ENCODE peak calls at places on chromosomes 12 and 14, in five cellular contexts. One of them, this sample, is unnamed.
A peak's percentile ranks its signal among the peaks of the same experiment; 100 is the strongest.

GRCh38 chr14:72678360-72678759 is 215.5 kb downstream of the DPF3 start:
- DNase-seq in MM.1S: no peak
- DNase-seq in K562: no peak
- DNase-seq in neuronal stem cell: no peak
- DNase-seq in HepG2: no peak
- DNase-seq in this sample: no peak

GRCh38 chr12:14841761-14842160 is 1.6 kb downstream of the ART4 start:
- DNase-seq in HepG2: peak; percentile 85
- DNase-seq in MM.1S: no peak
- DNase-seq in neuronal stem cell: no peak
- DNase-seq in K562: no peak
- DNase-seq in this sample: peak; percentile 27

GRCh38 chr12:109654357-109654756 is 59.3 kb upstream of the FAM222A start:
- DNase-seq in K562: no peak
- DNase-seq in HepG2: no peak
- DNase-seq in neuronal stem cell: no peak
- DNase-seq in MM.1S: no peak
- DNase-seq in this sample: no peak

GRCh38 chr14:64734990-64735389 is 30.8 kb downstream of the PLEKHG3 start:
- DNase-seq in HepG2: no peak
- DNase-seq in K562: no peak
- DNase-seq in neuronal stem cell: no peak
- DNase-seq in MM.1S: no peak
- DNase-seq in this sample: no peak

GRCh38 chr12:40033260-40033649 is 72.6 kb downstream of the SLC2A13 start:
- DNase-seq in K562: no peak
- DNase-seq in neuronal stem cell: no peak
- DNase-seq in MM.1S: peak; percentile 48
- DNase-seq in HepG2: no peak
- DNase-seq in this sample: no peak

GRCh38 chr12:65728913-65729793 is 95.1 kb upstream of the HMGA2 start:
- DNase-seq in HepG2: no peak
- DNase-seq in neuronal stem cell: peak; percentile 18
- DNase-seq in MM.1S: no peak
- DNase-seq in K562: no peak
- DNase-seq in this sample: peak; percentile 57

GRCh38 chr12:67222302-67222701 is 46.9 kb upstream of the CAND1 start:
- DNase-seq in MM.1S: no peak
- DNase-seq in K562: peak; percentile 8
- DNase-seq in HepG2: no peak
- DNase-seq in neuronal stem cell: no peak
- DNase-seq in this sample: peak; percentile 23

GRCh38 chr14:32226051-32226450 is 23.0 kb upstream of the RNU6-8 start:
- DNase-seq in HepG2: no peak
- DNase-seq in neuronal stem cell: no peak
- DNase-seq in K562: no peak
- DNase-seq in MM.1S: no peak
- DNase-seq in this sample: no peak

GRCh38 chr14:75030147-75030546 is 21.1 kb downstream of the MLH3 start:
- DNase-seq in MM.1S: no peak
- DNase-seq in HepG2: no peak
- DNase-seq in neuronal stem cell: no peak
- DNase-seq in K562: no peak
- DNase-seq in this sample: no peak

GRCh38 chr14:79111963-79112362 is 941.8 kb downstream of the NRXN3 start:
- DNase-seq in K562: no peak
- DNase-seq in HepG2: no peak
- DNase-seq in neuronal stem cell: no peak
- DNase-seq in MM.1S: no peak
- DNase-seq in this sample: no peak

GRCh38 chr12:75699728-75700496 is 188.5 kb upstream of the KRR1 start:
- DNase-seq in HepG2: no peak
- DNase-seq in K562: no peak
- DNase-seq in MM.1S: no peak
- DNase-seq in neuronal stem cell: no peak
- DNase-seq in this sample: no peak

GRCh38 chr12:120422892-120423456 is 14.9 kb upstream of the COX6A1 start:
- DNase-seq in HepG2: no peak
- DNase-seq in K562: peak; percentile 5
- DNase-seq in MM.1S: no peak
- DNase-seq in neuronal stem cell: no peak
- DNase-seq in this sample: no peak

GRCh38 chr12:111448831-111449790 is 43.4 kb downstream of the SH2B3 start:
- DNase-seq in MM.1S: no peak
- DNase-seq in K562: no peak
- DNase-seq in neuronal stem cell: no peak
- DNase-seq in HepG2: no peak
- DNase-seq in this sample: no peak

GRCh38 chr12:110371408-110372055 is 32.0 kb downstream of the ANAPC7 start:
- DNase-seq in neuronal stem cell: no peak
- DNase-seq in K562: no peak
- DNase-seq in HepG2: no peak
- DNase-seq in MM.1S: no peak
- DNase-seq in this sample: no peak

GRCh38 chr14:76844223-76844622 is 18.0 kb downstream of the LRRC74A start:
- DNase-seq in K562: no peak
- DNase-seq in neuronal stem cell: no peak
- DNase-seq in HepG2: no peak
- DNase-seq in MM.1S: no peak
- DNase-seq in this sample: no peak

DNA sequence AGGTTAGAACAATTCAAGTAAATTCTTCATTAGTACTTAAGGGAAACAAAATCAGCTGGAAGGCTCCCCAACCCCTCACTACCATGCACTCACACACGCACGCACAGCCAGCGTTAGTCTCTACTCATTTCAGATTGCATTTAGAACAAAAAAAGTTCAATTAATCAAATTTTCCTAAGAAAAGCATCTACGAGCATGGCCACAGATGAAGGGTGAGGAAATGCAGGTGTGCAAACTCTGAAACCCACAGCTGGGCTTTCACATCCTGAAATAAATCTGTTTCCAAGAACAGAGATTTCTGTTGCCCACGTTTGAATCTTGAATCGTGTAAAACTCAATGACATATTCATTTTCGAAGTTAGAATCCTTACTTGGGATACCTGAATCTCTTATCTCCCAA is 62.6 kb downstream of the SEL1L start:
- DNase-seq in MM.1S: peak; percentile 80
- DNase-seq in HepG2: no peak
- DNase-seq in neuronal stem cell: no peak
- DNase-seq in K562: no peak
- DNase-seq in this sample: no peak
- H3K9ac ChIP-seq in MM.1S: peak overlapping the region; percentile 78
- H3K9ac ChIP-seq in HepG2: no peak overlapping the region
- H3K9ac ChIP-seq in neuronal stem cell: no peak overlapping the region
- H3K9ac ChIP-seq in K562: no peak overlapping the region
- H3K9ac ChIP-seq in this sample: no peak overlapping the region

GRCh38 chr14:58133739-58134138 is 18.3 kb downstream of the ARMH4 start:
- DNase-seq in neuronal stem cell: no peak
- DNase-seq in MM.1S: no peak
- DNase-seq in HepG2: no peak
- DNase-seq in K562: no peak
- DNase-seq in this sample: no peak
- H3K9ac ChIP-seq in neuronal stem cell: no peak overlapping the region
- H3K9ac ChIP-seq in MM.1S: no peak overlapping the region
- H3K9ac ChIP-seq in HepG2: no peak overlapping the region
- H3K9ac ChIP-seq in K562: no peak overlapping the region
- H3K9ac ChIP-seq in this sample: no peak overlapping the region

GRCh38 chr12:126343352-126343751 is 1278.1 kb downstream of the AACS start:
- DNase-seq in K562: no peak
- DNase-seq in MM.1S: no peak
- DNase-seq in neuronal stem cell: no peak
- DNase-seq in HepG2: no peak
- DNase-seq in this sample: no peak

GRCh38 chr12:126337556-126337955 is 1272.3 kb downstream of the AACS start:
- DNase-seq in HepG2: no peak
- DNase-seq in neuronal stem cell: no peak
- DNase-seq in MM.1S: peak; percentile 27
- DNase-seq in K562: no peak
- DNase-seq in this sample: no peak

GRCh38 chr12:126342866-126343265 is 1277.6 kb downstream of the AACS start:
- DNase-seq in HepG2: no peak
- DNase-seq in neuronal stem cell: no peak
- DNase-seq in K562: no peak
- DNase-seq in MM.1S: no peak
- DNase-seq in this sample: no peak

DNA sequence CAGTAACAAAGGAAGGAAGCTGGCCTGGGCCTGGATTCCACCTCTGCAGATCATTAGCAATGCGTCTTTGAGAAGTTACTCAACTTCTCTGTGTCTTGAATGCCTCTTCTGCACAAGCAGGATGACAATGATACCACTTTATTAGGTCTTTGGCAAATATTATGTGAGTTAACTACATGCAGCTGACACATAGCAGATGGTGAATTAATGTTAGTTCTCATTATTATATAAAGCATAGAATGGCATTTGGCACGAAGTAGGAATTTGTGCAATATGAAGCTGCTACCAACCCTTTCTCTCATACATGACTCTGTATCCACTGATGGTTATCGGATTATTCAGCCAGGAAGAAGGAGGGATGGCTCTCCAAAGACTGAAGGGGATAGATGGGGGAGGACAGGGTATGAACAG is 1272.8 kb downstream of the AACS start:
- DNase-seq in MM.1S: no peak
- DNase-seq in HepG2: no peak
- DNase-seq in neuronal stem cell: no peak
- DNase-seq in K562: no peak
- DNase-seq in this sample: no peak
- H3K9ac ChIP-seq in MM.1S: no peak overlapping the region
- H3K9ac ChIP-seq in HepG2: no peak overlapping the region
- H3K9ac ChIP-seq in neuronal stem cell: no peak overlapping the region
- H3K9ac ChIP-seq in K562: no peak overlapping the region
- H3K9ac ChIP-seq in this sample: no peak overlapping the region

DNA sequence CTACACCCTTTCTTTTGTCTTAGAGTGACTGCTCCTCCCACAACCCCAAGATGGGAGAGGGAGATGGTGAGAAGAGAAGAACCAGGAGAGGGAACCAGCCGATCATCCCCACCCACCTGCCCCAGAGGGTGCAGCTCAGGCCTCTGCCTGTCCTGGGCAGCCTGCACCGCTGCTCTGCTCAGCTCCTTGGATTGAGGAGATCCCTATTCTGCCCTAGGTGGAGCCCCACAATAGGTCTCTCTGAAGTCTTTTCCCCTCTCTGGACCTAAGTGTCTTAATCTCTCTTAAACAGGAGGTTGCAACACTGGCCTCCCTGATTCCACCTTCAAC is 2.2 kb downstream of the ANKRD33 start:
- DNase-seq in K562: no peak
- DNase-seq in neuronal stem cell: no peak
- DNase-seq in HepG2: no peak
- DNase-seq in MM.1S: no peak
- DNase-seq in this sample: no peak
- H3K9ac ChIP-seq in K562: peak overlapping the region; percentile 21
- H3K9ac ChIP-seq in neuronal stem cell: no peak overlapping the region
- H3K9ac ChIP-seq in HepG2: no peak overlapping the region
- H3K9ac ChIP-seq in MM.1S: no peak overlapping the region
- H3K9ac ChIP-seq in this sample: no peak overlapping the region

GRCh38 chr12:49358548-49359141 is 8.6 kb upstream of the SPATS2 start:
- DNase-seq in MM.1S: peak; percentile 76
- DNase-seq in neuronal stem cell: peak; percentile 79
- DNase-seq in K562: peak; percentile 70
- DNase-seq in HepG2: peak; percentile 72
- DNase-seq in this sample: no peak

GRCh38 chr12:49357099-49357678 is 10.1 kb upstream of the SPATS2 start:
- DNase-seq in MM.1S: peak; percentile 51
- DNase-seq in HepG2: no peak
- DNase-seq in neuronal stem cell: no peak
- DNase-seq in K562: no peak
- DNase-seq in this sample: no peak

GRCh38 chr12:49355913-49356312 is 9.2 kb downstream of the DNAJC22 start:
- DNase-seq in neuronal stem cell: no peak
- DNase-seq in K562: no peak
- DNase-seq in HepG2: no peak
- DNase-seq in MM.1S: no peak
- DNase-seq in this sample: no peak

GRCh38 chr12:49362077-49362476 is 5.2 kb upstream of the SPATS2 start:
- DNase-seq in neuronal stem cell: no peak
- DNase-seq in K562: no peak
- DNase-seq in MM.1S: no peak
- DNase-seq in HepG2: no peak
- DNase-seq in this sample: no peak

GRCh38 chr12:49359671-49360070 is 7.6 kb upstream of the SPATS2 start:
- DNase-seq in neuronal stem cell: no peak
- DNase-seq in K562: no peak
- DNase-seq in HepG2: no peak
- DNase-seq in MM.1S: no peak
- DNase-seq in this sample: no peak
- H3K9ac ChIP-seq in neuronal stem cell: no peak overlapping the region
- H3K9ac ChIP-seq in K562: no peak overlapping the region
- H3K9ac ChIP-seq in HepG2: no peak overlapping the region
- H3K9ac ChIP-seq in MM.1S: no peak overlapping the region
- H3K9ac ChIP-seq in this sample: no peak overlapping the region

DNA sequence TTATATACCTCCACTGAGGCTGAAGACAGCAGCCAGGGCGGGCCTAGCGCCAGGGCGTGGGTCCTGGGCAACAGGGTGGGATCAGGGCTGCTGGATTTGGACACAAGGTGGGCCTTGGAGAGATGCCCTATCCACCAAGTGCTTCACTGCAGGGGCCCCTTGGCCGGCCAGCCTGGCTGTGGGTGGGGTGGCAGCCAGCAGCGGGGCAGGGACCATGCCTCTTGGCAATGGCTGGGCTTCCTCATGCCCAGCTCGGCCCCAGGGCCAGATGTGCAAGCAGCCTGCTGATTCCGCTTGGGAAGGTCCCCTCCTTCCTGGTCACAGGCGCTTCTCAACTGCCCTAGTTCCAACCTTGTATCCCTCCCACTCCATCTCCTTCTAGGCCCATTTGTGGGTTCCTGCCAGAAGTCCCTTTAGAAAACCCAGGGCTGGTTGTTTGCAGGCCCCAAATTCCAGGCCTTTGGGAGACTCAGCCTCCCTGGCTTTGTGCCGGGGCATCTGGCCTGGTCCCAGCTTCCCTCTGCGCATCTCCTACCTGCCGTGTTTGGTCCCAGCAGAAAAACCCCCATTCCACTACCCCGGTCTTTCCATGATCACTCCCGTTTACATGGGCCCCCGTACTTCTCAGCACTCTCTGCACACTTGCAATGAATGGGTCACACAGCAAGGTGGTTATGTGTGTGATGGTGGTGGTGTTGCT is 15.1 kb downstream of the KMT5A start:
- DNase-seq in MM.1S: no peak
- DNase-seq in HepG2: no peak
- DNase-seq in K562: no peak
- DNase-seq in neuronal stem cell: no peak
- DNase-seq in this sample: no peak
- H3K9ac ChIP-seq in MM.1S: no peak overlapping the region
- H3K9ac ChIP-seq in HepG2: no peak overlapping the region
- H3K9ac ChIP-seq in K562: peak overlapping the region; percentile 61
- H3K9ac ChIP-seq in neuronal stem cell: peak overlapping the region; percentile 16
- H3K9ac ChIP-seq in this sample: no peak overlapping the region

GRCh38 chr14:24838945-24839616 is 205.1 kb upstream of the GZMB start:
- DNase-seq in neuronal stem cell: peak; percentile 18
- DNase-seq in MM.1S: no peak
- DNase-seq in K562: no peak
- DNase-seq in HepG2: peak; percentile 66
- DNase-seq in this sample: no peak
- H3K9ac ChIP-seq in neuronal stem cell: no peak overlapping the region
- H3K9ac ChIP-seq in MM.1S: no peak overlapping the region
- H3K9ac ChIP-seq in K562: no peak overlapping the region
- H3K9ac ChIP-seq in HepG2: peak overlapping the region; percentile 65
- H3K9ac ChIP-seq in this sample: no peak overlapping the region

GRCh38 chr12:93094988-93095737 is 166.1 kb upstream of the EEA1 start:
- DNase-seq in HepG2: no peak
- DNase-seq in MM.1S: peak; percentile 93
- DNase-seq in K562: peak; percentile 32
- DNase-seq in neuronal stem cell: no peak
- DNase-seq in this sample: no peak
- H3K9ac ChIP-seq in HepG2: no peak overlapping the region
- H3K9ac ChIP-seq in MM.1S: peak overlapping the region; percentile 49
- H3K9ac ChIP-seq in K562: no peak overlapping the region
- H3K9ac ChIP-seq in neuronal stem cell: no peak overlapping the region
- H3K9ac ChIP-seq in this sample: no peak overlapping the region

GRCh38 chr14:22841311-22841710 is 4.9 kb downstream of the MMP14 start:
- DNase-seq in HepG2: no peak
- DNase-seq in neuronal stem cell: no peak
- DNase-seq in MM.1S: no peak
- DNase-seq in K562: no peak
- DNase-seq in this sample: no peak
- H3K9ac ChIP-seq in HepG2: no peak overlapping the region
- H3K9ac ChIP-seq in neuronal stem cell: peak overlapping the region; percentile 45
- H3K9ac ChIP-seq in MM.1S: no peak overlapping the region
- H3K9ac ChIP-seq in K562: no peak overlapping the region
- H3K9ac ChIP-seq in this sample: no peak overlapping the region